ENCODE peak calls at places on chromosomes 5 and 9, in four cellular contexts. One of them, this sample, is unnamed.

GRCh38 chr5:111271885-111272284 is 47.7 kb downstream of the CAMK4 start:
- DNase-seq in A549: no peak
- DNase-seq in endothelial cell of umbilical vein: no peak
- DNase-seq in IMR-90: no peak
- DNase-seq in this sample: no peak

GRCh38 chr5:88502179-88503064 is 233.8 kb upstream of the TMEM161B start:
- DNase-seq in IMR-90: no peak
- DNase-seq in endothelial cell of umbilical vein: peak; percentile 18
- DNase-seq in A549: no peak
- DNase-seq in this sample: no peak

GRCh38 chr5:16894236-16895057 is 41.6 kb downstream of the MYO10 start:
- DNase-seq in IMR-90: peak; percentile 96
- DNase-seq in endothelial cell of umbilical vein: peak; percentile 67
- DNase-seq in A549: peak; percentile 98
- DNase-seq in this sample: peak; percentile 81

GRCh38 chr9:127293767-127294166 is 29.2 kb downstream of the GARNL3 start:
- DNase-seq in endothelial cell of umbilical vein: no peak
- DNase-seq in IMR-90: no peak
- DNase-seq in A549: no peak
- DNase-seq in this sample: no peak

GRCh38 chr5:40291338-40291737 is 388.4 kb upstream of the PTGER4 start:
- DNase-seq in endothelial cell of umbilical vein: peak; percentile 45
- DNase-seq in IMR-90: peak; percentile 35
- DNase-seq in A549: no peak
- DNase-seq in this sample: no peak

GRCh38 chr9:135249191-135249590 is 161.7 kb downstream of the OLFM1 start:
- DNase-seq in IMR-90: no peak
- DNase-seq in A549: no peak
- DNase-seq in endothelial cell of umbilical vein: no peak
- DNase-seq in this sample: no peak

GRCh38 chr5:133421394-133421793 is 190.9 kb downstream of the FSTL4 start:
- DNase-seq in endothelial cell of umbilical vein: peak; percentile 48
- DNase-seq in A549: peak; percentile 36
- DNase-seq in IMR-90: no peak
- DNase-seq in this sample: peak; percentile 50

GRCh38 chr5:135203593-135204036 is 169.6 kb upstream of the PITX1 start:
- DNase-seq in IMR-90: no peak
- DNase-seq in endothelial cell of umbilical vein: no peak
- DNase-seq in A549: peak; percentile 48
- DNase-seq in this sample: no peak

GRCh38 chr9:83313771-83314170 is 224.4 kb downstream of the FRMD3 start:
- DNase-seq in IMR-90: no peak
- DNase-seq in endothelial cell of umbilical vein: no peak
- DNase-seq in A549: no peak
- DNase-seq in this sample: no peak

GRCh38 chr5:138946241-138946623 is 71.1 kb upstream of the LRRTM2 start:
- DNase-seq in endothelial cell of umbilical vein: no peak
- DNase-seq in IMR-90: no peak
- DNase-seq in A549: no peak
- DNase-seq in this sample: no peak

GRCh38 chr9:18480649-18481048 is 6.7 kb downstream of the ADAMTSL1 start:
- DNase-seq in A549: no peak
- DNase-seq in endothelial cell of umbilical vein: no peak
- DNase-seq in IMR-90: peak; percentile 54
- DNase-seq in this sample: no peak

GRCh38 chr9:76868897-76869296 is 37.0 kb downstream of the PRUNE2 start:
- DNase-seq in A549: no peak
- DNase-seq in endothelial cell of umbilical vein: no peak
- DNase-seq in IMR-90: no peak
- DNase-seq in this sample: no peak

GRCh38 chr9:112110773-112111106 is 64.4 kb downstream of the SUSD1 start:
- DNase-seq in endothelial cell of umbilical vein: no peak
- DNase-seq in A549: no peak
- DNase-seq in IMR-90: no peak
- DNase-seq in this sample: no peak
- H3K4me2 ChIP-seq in endothelial cell of umbilical vein: no peak overlapping the region
- H3K4me2 ChIP-seq in A549: peak overlapping the region; percentile 39
- H3K4me2 ChIP-seq in IMR-90: no peak overlapping the region
- H3K4me2 ChIP-seq in this sample: no peak overlapping the region

GRCh38 chr5:77973253-77973609 is 197.1 kb upstream of the TBCA start:
- DNase-seq in IMR-90: no peak
- DNase-seq in endothelial cell of umbilical vein: peak; percentile 10
- DNase-seq in A549: no peak
- DNase-seq in this sample: no peak
- H3K4me3 ChIP-seq in IMR-90: no peak overlapping the region
- H3K4me3 ChIP-seq in endothelial cell of umbilical vein: no peak overlapping the region
- H3K4me3 ChIP-seq in A549: no peak overlapping the region
- H3K4me3 ChIP-seq in this sample: no peak overlapping the region

GRCh38 chr9:89961616-89962341 is 357.0 kb downstream of the GADD45G start:
- DNase-seq in endothelial cell of umbilical vein: no peak
- DNase-seq in IMR-90: peak; percentile 17
- DNase-seq in A549: no peak
- DNase-seq in this sample: no peak
- H3K4me2 ChIP-seq in endothelial cell of umbilical vein: no peak overlapping the region
- H3K4me2 ChIP-seq in IMR-90: peak overlapping the region; percentile 79
- H3K4me2 ChIP-seq in A549: no peak overlapping the region
- H3K4me2 ChIP-seq in this sample: no peak overlapping the region

GRCh38 chr9:136713555-136713949 is 1.2 kb downstream of the DIPK1B start:
- DNase-seq in endothelial cell of umbilical vein: peak; percentile 75
- DNase-seq in IMR-90: no peak
- DNase-seq in A549: no peak
- DNase-seq in this sample: no peak
- H3K4me3 ChIP-seq in endothelial cell of umbilical vein: peak overlapping the region; percentile 75
- H3K4me3 ChIP-seq in IMR-90: no peak overlapping the region
- H3K4me3 ChIP-seq in A549: peak overlapping the region; percentile 66
- H3K4me3 ChIP-seq in this sample: peak overlapping the region; percentile 91

GRCh38 chr5:108998216-108998615 is 250.5 kb downstream of the FER start:
- DNase-seq in A549: no peak
- DNase-seq in endothelial cell of umbilical vein: no peak
- DNase-seq in IMR-90: no peak
- DNase-seq in this sample: no peak
- H3K4me2 ChIP-seq in A549: no peak overlapping the region
- H3K4me2 ChIP-seq in endothelial cell of umbilical vein: no peak overlapping the region
- H3K4me2 ChIP-seq in IMR-90: no peak overlapping the region
- H3K4me2 ChIP-seq in this sample: no peak overlapping the region

GRCh38 chr9:89476546-89476945 is 21.4 kb downstream of the SEMA4D start:
- DNase-seq in endothelial cell of umbilical vein: no peak
- DNase-seq in A549: no peak
- DNase-seq in IMR-90: no peak
- DNase-seq in this sample: no peak
- H3K4me3 ChIP-seq in endothelial cell of umbilical vein: no peak overlapping the region
- H3K4me3 ChIP-seq in A549: no peak overlapping the region
- H3K4me3 ChIP-seq in IMR-90: no peak overlapping the region
- H3K4me3 ChIP-seq in this sample: no peak overlapping the region

GRCh38 chr9:131721096-131721495 is 18.8 kb downstream of the RAPGEF1 start:
- DNase-seq in A549: no peak
- DNase-seq in endothelial cell of umbilical vein: no peak
- DNase-seq in IMR-90: no peak
- DNase-seq in this sample: no peak
- H3K4me2 ChIP-seq in A549: no peak overlapping the region
- H3K4me2 ChIP-seq in endothelial cell of umbilical vein: no peak overlapping the region
- H3K4me2 ChIP-seq in IMR-90: no peak overlapping the region
- H3K4me2 ChIP-seq in this sample: no peak overlapping the region